ENCODE peak calls at places on chromosomes 1 and 21, in six cellular contexts. One of them, this sample, is unnamed.

GRCh38 chr1:207423560-207424292 is 30.4 kb upstream of the CR2 start:
- DNase-seq in amygdala: no peak
- DNase-seq in AG08395: no peak
- DNase-seq in left colon: peak; percentile 17
- DNase-seq in tibial artery: no peak
- DNase-seq in ureter: no peak
- DNase-seq in this sample: no peak

GRCh38 chr1:80450711-80451110 is 1350.0 kb upstream of the ADGRL2 start:
- DNase-seq in amygdala: no peak
- DNase-seq in AG08395: no peak
- DNase-seq in left colon: no peak
- DNase-seq in tibial artery: no peak
- DNase-seq in ureter: no peak
- DNase-seq in this sample: no peak

GRCh38 chr1:201026746-201027145 is 3.2 kb upstream of the KIF21B start:
- DNase-seq in amygdala: no peak
- DNase-seq in AG08395: no peak
- DNase-seq in left colon: no peak
- DNase-seq in tibial artery: no peak
- DNase-seq in ureter: no peak
- DNase-seq in this sample: no peak

GRCh38 chr1:33515112-33515511 is 42.7 kb downstream of the ZSCAN20 start:
- DNase-seq in amygdala: no peak
- DNase-seq in AG08395: no peak
- DNase-seq in left colon: no peak
- DNase-seq in tibial artery: no peak
- DNase-seq in ureter: no peak
- DNase-seq in this sample: no peak

GRCh38 chr1:229579101-229579651 is 20.7 kb upstream of the ABCB10 start:
- DNase-seq in amygdala: peak; percentile 86
- DNase-seq in AG08395: peak; percentile 35
- DNase-seq in left colon: peak; percentile 40
- DNase-seq in tibial artery: peak; percentile 32
- DNase-seq in ureter: no peak
- DNase-seq in this sample: peak; percentile 83

GRCh38 chr1:204190212-204191211 is 5.8 kb downstream of the KISS1 start:
- DNase-seq in amygdala: no peak
- DNase-seq in AG08395: peak; percentile 52
- DNase-seq in left colon: peak; percentile 73
- DNase-seq in tibial artery: no peak
- DNase-seq in ureter: no peak
- DNase-seq in this sample: no peak

GRCh38 chr1:245153081-245153644 is 1.6 kb upstream of the KIF26B start:
- DNase-seq in amygdala: peak; percentile 36
- DNase-seq in AG08395: peak; percentile 80
- DNase-seq in left colon: peak; percentile 47
- DNase-seq in tibial artery: no peak
- DNase-seq in ureter: peak; percentile 69
- DNase-seq in this sample: peak; percentile 72

GRCh38 chr1:21050031-21050430 is 126.7 kb downstream of the EIF4G3 start:
- DNase-seq in amygdala: no peak
- DNase-seq in AG08395: peak; percentile 5
- DNase-seq in left colon: no peak
- DNase-seq in tibial artery: no peak
- DNase-seq in ureter: no peak
- DNase-seq in this sample: no peak

GRCh38 chr1:11779715-11780379 is 17.9 kb downstream of the C1orf167 start:
- DNase-seq in amygdala: no peak
- DNase-seq in AG08395: no peak
- DNase-seq in left colon: no peak
- DNase-seq in tibial artery: no peak
- DNase-seq in ureter: no peak
- DNase-seq in this sample: no peak

GRCh38 chr1:55143686-55144085 is 71.5 kb downstream of the USP24 start:
- DNase-seq in amygdala: no peak
- DNase-seq in AG08395: no peak
- DNase-seq in left colon: no peak
- DNase-seq in tibial artery: no peak
- DNase-seq in ureter: no peak
- DNase-seq in this sample: no peak

GRCh38 chr1:101632548-101633256 is 364.0 kb downstream of the OLFM3 start:
- DNase-seq in amygdala: no peak
- DNase-seq in AG08395: no peak
- DNase-seq in left colon: no peak
- DNase-seq in tibial artery: no peak
- DNase-seq in ureter: no peak
- DNase-seq in this sample: no peak

GRCh38 chr1:216531308-216532239 is 108.3 kb upstream of the USH2A start:
- DNase-seq in amygdala: no peak
- DNase-seq in AG08395: peak; percentile 21
- DNase-seq in left colon: peak; percentile 7
- DNase-seq in tibial artery: no peak
- DNase-seq in ureter: no peak
- DNase-seq in this sample: no peak

GRCh38 chr21:46560568-46561447 is 44.1 kb downstream of the S100B start:
- DNase-seq in amygdala: no peak
- DNase-seq in AG08395: no peak
- DNase-seq in left colon: no peak
- DNase-seq in tibial artery: no peak
- DNase-seq in ureter: no peak
- DNase-seq in this sample: no peak

GRCh38 chr21:15552914-15553491 is 176.8 kb upstream of the USP25 start:
- DNase-seq in amygdala: no peak
- DNase-seq in AG08395: peak; percentile 35
- DNase-seq in left colon: no peak
- DNase-seq in tibial artery: no peak
- DNase-seq in ureter: no peak
- DNase-seq in this sample: no peak

GRCh38 chr1:175254190-175254589 is 61.6 kb upstream of the KIAA0040 start:
- DNase-seq in amygdala: no peak
- DNase-seq in AG08395: no peak
- DNase-seq in left colon: no peak
- DNase-seq in tibial artery: no peak
- DNase-seq in ureter: no peak
- DNase-seq in this sample: no peak

GRCh38 chr1:53378932-53379661 is 51.2 kb upstream of the LRP8 start:
- DNase-seq in amygdala: no peak
- DNase-seq in AG08395: no peak
- DNase-seq in left colon: no peak
- DNase-seq in tibial artery: peak; percentile 5
- DNase-seq in ureter: no peak
- DNase-seq in this sample: no peak

GRCh38 chr21:28745131-28746055 is 247.3 kb downstream of the LTN1 start:
- DNase-seq in amygdala: peak; percentile 50
- DNase-seq in AG08395: peak; percentile 72
- DNase-seq in left colon: peak; percentile 66
- DNase-seq in tibial artery: peak; percentile 71
- DNase-seq in ureter: peak; percentile 87
- DNase-seq in this sample: peak; percentile 62

GRCh38 chr21:42061195-42061865 is 9.8 kb upstream of the UMODL1 start:
- DNase-seq in amygdala: no peak
- DNase-seq in AG08395: no peak
- DNase-seq in left colon: peak; percentile 50
- DNase-seq in tibial artery: peak; percentile 41
- DNase-seq in ureter: peak; percentile 64
- DNase-seq in this sample: no peak